ENCODE peak calls at places on chromosomes 6 and 20, in eight cellular contexts. One of them, this sample, is unnamed.

GRCh38 chr6:22804620-22805271 is 235.4 kb downstream of the HDGFL1 start:
- DNase-seq in NCI-H748 treated with DMSO at 0.1 percent for 48 hours: no peak
- DNase-seq in BJ: no peak
- DNase-seq in germinal center: no peak
- DNase-seq in stimulated activated CD4-positive, alpha-beta T cell treated with anti-CD3 and anti-CD28 coated beads, Interleukin-1b, Interleukin-23, amount 100 ng/mL, for 24 hours: no peak
- DNase-seq in HTR-8/SVneo: no peak
- DNase-seq in H54: no peak
- DNase-seq in left ventricle myocardium inferior: no peak
- DNase-seq in this sample: no peak

GRCh38 chr6:111758608-111759293 is 114.5 kb downstream of the FYN start:
- DNase-seq in stimulated activated CD4-positive, alpha-beta T cell treated with anti-CD3 and anti-CD28 coated beads, Interleukin-1b, Interleukin-23, amount 100 ng/mL, for 24 hours: no peak
- DNase-seq in HTR-8/SVneo: no peak
- DNase-seq in left ventricle myocardium inferior: no peak
- DNase-seq in BJ: no peak
- DNase-seq in NCI-H748 treated with DMSO at 0.1 percent for 48 hours: no peak
- DNase-seq in H54: no peak
- DNase-seq in germinal center: no peak
- DNase-seq in this sample: peak; percentile 69

GRCh38 chr6:30062471-30063178 is 1.6 kb downstream of the POLR1H start:
- DNase-seq in germinal center: no peak
- DNase-seq in HTR-8/SVneo: no peak
- DNase-seq in stimulated activated CD4-positive, alpha-beta T cell treated with anti-CD3 and anti-CD28 coated beads, Interleukin-1b, Interleukin-23, amount 100 ng/mL, for 24 hours: no peak
- DNase-seq in left ventricle myocardium inferior: no peak
- DNase-seq in BJ: no peak
- DNase-seq in NCI-H748 treated with DMSO at 0.1 percent for 48 hours: no peak
- DNase-seq in H54: no peak
- DNase-seq in this sample: no peak

GRCh38 chr6:140490086-140490485 is 1115.6 kb upstream of the CITED2 start:
- DNase-seq in BJ: no peak
- DNase-seq in left ventricle myocardium inferior: no peak
- DNase-seq in germinal center: no peak
- DNase-seq in HTR-8/SVneo: no peak
- DNase-seq in H54: no peak
- DNase-seq in NCI-H748 treated with DMSO at 0.1 percent for 48 hours: no peak
- DNase-seq in stimulated activated CD4-positive, alpha-beta T cell treated with anti-CD3 and anti-CD28 coated beads, Interleukin-1b, Interleukin-23, amount 100 ng/mL, for 24 hours: no peak
- DNase-seq in this sample: no peak

GRCh38 chr20:63363981-63364536 is 2.9 kb upstream of the CHRNA4 start:
- DNase-seq in stimulated activated CD4-positive, alpha-beta T cell treated with anti-CD3 and anti-CD28 coated beads, Interleukin-1b, Interleukin-23, amount 100 ng/mL, for 24 hours: no peak
- DNase-seq in H54: no peak
- DNase-seq in germinal center: no peak
- DNase-seq in left ventricle myocardium inferior: no peak
- DNase-seq in NCI-H748 treated with DMSO at 0.1 percent for 48 hours: no peak
- DNase-seq in HTR-8/SVneo: no peak
- DNase-seq in BJ: no peak
- DNase-seq in this sample: no peak

GRCh38 chr6:53066059-53066406 is 829 bp downstream of the FBXO9 start:
- DNase-seq in NCI-H748 treated with DMSO at 0.1 percent for 48 hours: no peak
- DNase-seq in H54: peak; percentile 29
- DNase-seq in stimulated activated CD4-positive, alpha-beta T cell treated with anti-CD3 and anti-CD28 coated beads, Interleukin-1b, Interleukin-23, amount 100 ng/mL, for 24 hours: no peak
- DNase-seq in germinal center: peak; percentile 39
- DNase-seq in HTR-8/SVneo: peak; percentile 32
- DNase-seq in left ventricle myocardium inferior: peak; percentile 34
- DNase-seq in BJ: no peak
- DNase-seq in this sample: peak; percentile 48

GRCh38 chr20:58651548-58651822 is 402 bp downstream of the STX16 start:
- DNase-seq in NCI-H748 treated with DMSO at 0.1 percent for 48 hours: no peak
- DNase-seq in HTR-8/SVneo: peak; percentile 86
- DNase-seq in H54: no peak
- DNase-seq in germinal center: no peak
- DNase-seq in stimulated activated CD4-positive, alpha-beta T cell treated with anti-CD3 and anti-CD28 coated beads, Interleukin-1b, Interleukin-23, amount 100 ng/mL, for 24 hours: no peak
- DNase-seq in BJ: no peak
- DNase-seq in left ventricle myocardium inferior: no peak
- DNase-seq in this sample: no peak

GRCh38 chr20:37520417-37520751 is 666 bp upstream of the NNAT start:
- DNase-seq in left ventricle myocardium inferior: no peak
- DNase-seq in germinal center: no peak
- DNase-seq in stimulated activated CD4-positive, alpha-beta T cell treated with anti-CD3 and anti-CD28 coated beads, Interleukin-1b, Interleukin-23, amount 100 ng/mL, for 24 hours: no peak
- DNase-seq in H54: no peak
- DNase-seq in NCI-H748 treated with DMSO at 0.1 percent for 48 hours: no peak
- DNase-seq in HTR-8/SVneo: no peak
- DNase-seq in BJ: no peak
- DNase-seq in this sample: peak; percentile 36

GRCh38 chr6:44456070-44456965 is 68.8 kb downstream of the CDC5L start:
- DNase-seq in BJ: no peak
- DNase-seq in stimulated activated CD4-positive, alpha-beta T cell treated with anti-CD3 and anti-CD28 coated beads, Interleukin-1b, Interleukin-23, amount 100 ng/mL, for 24 hours: no peak
- DNase-seq in H54: peak; percentile 61
- DNase-seq in germinal center: peak; percentile 72
- DNase-seq in HTR-8/SVneo: peak; percentile 77
- DNase-seq in left ventricle myocardium inferior: no peak
- DNase-seq in NCI-H748 treated with DMSO at 0.1 percent for 48 hours: peak; percentile 39
- DNase-seq in this sample: peak; percentile 22

GRCh38 chr6:52016918-52017748 is 70.3 kb downstream of the PKHD1 start:
- DNase-seq in HTR-8/SVneo: no peak
- DNase-seq in H54: no peak
- DNase-seq in BJ: no peak
- DNase-seq in stimulated activated CD4-positive, alpha-beta T cell treated with anti-CD3 and anti-CD28 coated beads, Interleukin-1b, Interleukin-23, amount 100 ng/mL, for 24 hours: no peak
- DNase-seq in NCI-H748 treated with DMSO at 0.1 percent for 48 hours: peak; percentile 49
- DNase-seq in left ventricle myocardium inferior: no peak
- DNase-seq in germinal center: no peak
- DNase-seq in this sample: no peak